ENCODE peak calls at places on chromosomes 2 and 18, in six cellular contexts. S is trophoblast cell, O is H9, L is IMR-90, E is mesenchymal stem cell, I is H1. Z is an unnamed sample. For H3K4me1, the result is how much of the 10 kb centered on the place peaks cover.

GRCh38 chr18:59954746-59955145 is 55.0 kb downstream of the PMAIP1 start:
- DNase-seq in O (no peak), L (peak), E (peak), S (peak), I (no peak), Z (no peak)

GRCh38 chr18:27185025-27185763 is at the start of gene CHST9:
- DNase-seq in L (no peak), O (peak), I (no peak), E (no peak), S (peak), Z (peak)

GRCh38 chr2:107374261-107374660 is 452.4 kb upstream of the RGPD4 start:
- DNase-seq in S (no peak), L (no peak), O (no peak), E (no peak), I (no peak), Z (no peak)

GRCh38 chr2:46216213-46216612 is 81.0 kb upstream of the EPAS1 start:
- DNase-seq in L (peak), S (peak), I (no peak), E (peak), O (no peak), Z (no peak)

GRCh38 chr2:54503192-54503591 is 47.1 kb downstream of the SPTBN1 start:
- DNase-seq in E (no peak), O (peak), L (peak), I (no peak), S (peak), Z (peak)

GRCh38 chr18:34848695-34849094 is 138.6 kb downstream of the DTNA start:
- DNase-seq in S (no peak), I (no peak), O (no peak), L (no peak), E (no peak), Z (no peak)

GRCh38 chr2:234488913-234489451 is 7.9 kb downstream of the ARL4C start:
- DNase-seq in I (no peak), L (no peak), S (no peak), O (no peak), E (no peak), Z (no peak)

GRCh38 chr18:2872095-2872494 is 25.3 kb downstream of the EMILIN2 start:
- DNase-seq in E (no peak), I (no peak), O (no peak), S (no peak), L (no peak), Z (no peak)

GRCh38 chr2:47566207-47566858 is 163.4 kb downstream of the MSH2 start:
- DNase-seq in O (no peak), I (no peak), S (peak), E (no peak), L (no peak), Z (no peak)

GRCh38 chr2:174083843-174084458 is 118.8 kb upstream of the SP3 start:
- DNase-seq in L (no peak), O (no peak), E (no peak), S (no peak), I (no peak), Z (no peak)

GRCh38 chr2:19538411-19538963 is 180.1 kb upstream of the OSR1 start:
- DNase-seq in O (no peak), S (peak), L (peak), I (no peak), E (peak), Z (no peak)

GRCh38 chr2:195498176-195498575 is 158.8 kb upstream of the SLC39A10 start:
- DNase-seq in I (peak), L (peak), S (no peak), O (peak), E (peak), Z (peak)

GRCh38 chr2:15141211-15141610 is 419.9 kb downstream of the NBAS start:
- DNase-seq in L (no peak), I (no peak), E (no peak), S (no peak), O (no peak), Z (no peak)

GRCh38 chr2:43897492-43897891 is 58.7 kb downstream of the ABCG8 start:
- DNase-seq in I (no peak), O (no peak), L (no peak), E (no peak), S (no peak), Z (no peak)

GRCh38 chr2:240947176-240947575 is 41.0 kb downstream of the CROCC2 start:
- DNase-seq in E (no peak), S (no peak), I (no peak), L (no peak), O (no peak), Z (no peak)

GRCh38 chr2:174334278-174334715 is 457 bp upstream of the SP9 start:
- DNase-seq in I (no peak), E (peak), O (peak), L (no peak), S (no peak), Z (peak)

GRCh38 chr18:8299054-8299708 is 310.1 kb upstream of the RAB12 start:
- DNase-seq in I (no peak), L (no peak), E (no peak), S (no peak), O (no peak), Z (no peak)

GRCh38 chr2:178025551-178026185 is 46.9 kb downstream of the PDE11A start:
- DNase-seq in I (no peak), E (no peak), L (no peak), S (no peak), O (no peak), Z (no peak)

GRCh38 chr2:19861771-19862170 is 40.0 kb downstream of the TTC32 start:
- DNase-seq in S (no peak), O (no peak), I (no peak), L (peak), E (no peak), Z (no peak)

GRCh38 chr2:189285962-189286648 is 106.5 kb upstream of the COL5A2 start:
- DNase-seq in L (peak), E (peak), I (no peak), S (peak), O (no peak), Z (no peak)

GRCh38 chr2:184312970-184313369 is 285.4 kb upstream of the ZNF804A start:
- DNase-seq in E (no peak), O (no peak), L (no peak), I (no peak), S (no peak), Z (no peak)

GRCh38 chr2:145186303-145186702 is 666.4 kb upstream of the ZEB2 start:
- DNase-seq in O (peak), E (no peak), L (peak), S (no peak), I (no peak), Z (no peak)

GRCh38 chr2:233853353-233853752 is 982 bp downstream of the HJURP start:
- DNase-seq in L (no peak), O (no peak), E (no peak), S (no peak), I (no peak), Z (no peak)

GRCh38 chr18:45441110-45441842 is 174.0 kb upstream of the SLC14A2 start:
- DNase-seq in S (no peak), L (peak), O (no peak), E (peak), I (no peak), Z (no peak)

GRCh38 chr2:225282858-225283693 is 116.4 kb upstream of the NYAP2 start:
- DNase-seq in O (peak), L (peak), I (peak), E (peak), S (peak), Z (peak)

GRCh38 chr2:241296767-241297166 is 18.7 kb downstream of the HDLBP start:
- DNase-seq in S (peak), L (no peak), O (no peak), I (no peak), E (no peak), Z (no peak)

GRCh38 chr2:162545254-162545653 is 201.3 kb downstream of the GCA start:
- DNase-seq in S (no peak), E (no peak), L (no peak), I (no peak), O (no peak), Z (no peak)

GRCh38 chr18:60100805-60101204 is 201.0 kb downstream of the PMAIP1 start:
- DNase-seq in E (no peak), O (no peak), S (no peak), L (no peak), I (no peak), Z (no peak)

GRCh38 chr2:10316860-10317259 is 14.2 kb downstream of the HPCAL1 start:
- DNase-seq in E (no peak), I (no peak), L (no peak), S (no peak), O (no peak), Z (no peak)

GRCh38 chr18:76350134-76351025 is 144.7 kb downstream of the ZNF516 start:
- DNase-seq in S (no peak), E (no peak), L (no peak), O (peak), I (no peak), Z (no peak)

GRCh38 chr2:160433466-160434172 is 60.0 kb downstream of the RBMS1 start:
- DNase-seq in S (peak), O (no peak), L (no peak), I (no peak), E (no peak), Z (no peak)

GRCh38 chr2:66498597-66498910 is 63.6 kb downstream of the MEIS1 start:
- DNase-seq in O (no peak), E (no peak), I (no peak), S (peak), L (no peak), Z (no peak)

DNA sequence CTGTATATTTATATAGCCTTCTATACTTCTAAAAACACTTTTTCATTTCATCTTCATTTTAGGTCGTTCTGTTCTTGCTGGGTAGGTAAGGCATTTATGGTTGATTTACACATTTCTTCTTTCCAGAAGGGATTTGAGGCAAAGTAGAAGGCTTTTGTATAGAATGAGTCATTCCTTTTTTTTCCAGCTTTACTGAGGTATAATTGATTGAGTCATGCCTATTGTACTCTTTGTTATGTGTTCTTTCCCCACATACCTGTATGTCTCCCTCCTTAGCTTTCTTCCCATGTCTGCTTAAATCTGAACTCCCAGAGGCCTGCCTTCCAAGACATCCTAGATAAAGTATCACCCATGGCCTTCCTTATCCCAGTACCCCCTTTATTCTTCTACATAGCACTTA is 4.8 kb upstream of the CDC42EP3 start:
- DNase-seq in S (peak), L (peak), O (no peak), I (no peak), E (no peak), Z (no peak)
- H3K14ac ChIP-seq in S (no peak), L (no peak), O (no peak), I (no peak), E (no peak), Z (no peak)

DNA sequence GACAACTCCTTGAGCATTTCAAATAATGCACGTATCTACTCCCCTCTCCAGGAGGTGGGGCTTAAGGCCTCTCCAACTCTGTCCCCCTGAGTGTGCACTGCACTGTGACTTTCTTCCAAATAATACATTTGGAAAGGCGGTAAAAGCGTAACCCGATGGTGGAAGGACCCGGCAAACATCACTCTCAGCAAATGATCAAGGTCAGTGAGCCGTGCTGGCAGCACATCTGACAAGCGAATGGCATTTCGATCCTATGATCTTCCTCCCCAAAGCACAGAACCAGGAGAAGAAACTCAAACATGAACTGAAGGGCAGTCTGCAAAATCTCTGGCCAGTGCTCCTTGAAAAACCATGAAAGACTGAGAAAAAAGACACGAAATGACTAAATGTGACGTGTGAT is 208.7 kb downstream of the TWIST2 start:
- DNase-seq in L (no peak), E (no peak), I (no peak), O (no peak), S (no peak), Z (no peak)
- H3K27ac ChIP-seq in L (no peak), E (no peak), I (no peak), O (no peak), S (no peak), Z (no peak)

GRCh38 chr2:239216251-239216613 is 184.6 kb downstream of the HDAC4 start:
- DNase-seq in E (no peak), O (no peak), L (no peak), S (no peak), I (no peak), Z (no peak)

GRCh38 chr2:239213420-239214101 is 187.3 kb downstream of the HDAC4 start:
- DNase-seq in L (no peak), S (no peak), O (no peak), E (no peak), I (no peak), Z (no peak)

GRCh38 chr2:239214725-239215124 is 186.1 kb downstream of the HDAC4 start:
- DNase-seq in L (no peak), O (no peak), I (no peak), S (no peak), E (no peak), Z (no peak)

GRCh38 chr2:239215136-239215925 is 185.5 kb downstream of the HDAC4 start:
- DNase-seq in L (no peak), I (no peak), E (no peak), O (no peak), S (no peak), Z (no peak)

DNA sequence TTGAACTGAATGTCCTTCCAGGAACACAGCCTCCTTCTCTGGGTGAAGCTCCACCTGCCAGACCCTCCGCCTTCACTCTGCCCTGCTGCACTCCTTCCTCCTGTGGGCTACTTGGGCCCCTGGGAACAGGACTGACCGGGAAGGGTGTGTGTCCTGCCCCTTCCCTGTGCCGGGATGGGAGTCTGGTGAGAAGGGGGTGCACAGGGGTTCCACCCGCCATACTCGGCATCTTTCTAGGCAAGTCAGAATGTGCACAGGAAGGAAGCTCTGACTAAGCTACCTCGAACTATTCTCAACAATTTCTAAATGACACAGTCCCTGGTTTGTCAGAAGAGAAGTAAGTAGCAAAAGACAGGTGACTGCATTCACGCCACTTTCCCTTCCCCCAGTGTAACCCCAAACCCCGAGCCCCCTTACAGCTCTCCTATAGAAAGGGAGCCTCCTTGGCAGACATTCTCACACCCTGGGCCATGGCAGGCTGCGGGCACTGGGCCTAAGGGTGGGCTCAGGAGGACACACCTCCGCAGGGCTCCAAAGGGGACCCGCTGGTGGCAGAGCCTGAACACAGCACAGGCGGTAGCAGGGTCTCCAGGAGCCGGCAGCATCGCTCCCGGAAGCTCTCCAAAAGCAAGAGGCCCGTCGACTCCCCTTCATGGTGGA is 184.1 kb downstream of the HDAC4 start:
- DNase-seq in L (no peak), I (no peak), E (no peak), O (no peak), S (no peak), Z (no peak)
- H3K4me1 ChIP-seq in L (under half), I (under half), E (under half), O (under half), S (under half), Z (under half)

GRCh38 chr18:51227660-51228059 is 30.2 kb upstream of the MEX3C start:
- DNase-seq in E (no peak), S (peak), L (no peak), I (no peak), O (no peak), Z (no peak)
- H3K14ac ChIP-seq in E (no peak), S (no peak), L (no peak), I (no peak), O (no peak), Z (no peak)

GRCh38 chr2:26182887-26183630 is 10.2 kb downstream of the GAREM2 start:
- DNase-seq in L (no peak), S (no peak), E (no peak), I (no peak), O (no peak), Z (no peak)
- H3K27ac ChIP-seq in L (no peak), S (no peak), E (no peak), I (no peak), O (no peak), Z (no peak)

GRCh38 chr2:8440029-8440778 is 241.7 kb upstream of the ID2 start:
- DNase-seq in L (no peak), I (no peak), E (no peak), S (peak), O (no peak), Z (no peak)
- H3K4me1 ChIP-seq in L (under half), I (under half), E (under half), S (under half), O (under half), Z (under half)

DNA sequence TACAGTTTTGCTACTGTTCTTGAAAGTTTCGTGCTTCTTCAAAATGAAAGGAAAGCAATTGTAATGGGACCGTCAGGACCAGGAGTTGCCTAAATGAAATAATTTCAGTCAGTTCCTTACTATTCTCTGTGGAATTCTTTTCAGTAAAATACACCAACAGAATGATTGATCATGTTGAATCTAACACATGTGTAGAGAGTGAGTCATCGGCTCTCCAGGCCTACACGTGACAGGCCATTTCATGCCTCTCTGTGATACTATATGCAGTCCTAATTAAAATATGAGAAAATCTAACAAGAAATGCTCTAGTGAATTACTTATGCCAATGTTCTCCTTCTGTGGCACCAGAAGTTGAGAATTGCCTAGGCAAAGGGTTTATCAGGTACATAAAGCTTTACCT is 199.5 kb downstream of the LRRTM1 start:
- DNase-seq in E (no peak), O (no peak), L (peak), I (no peak), S (no peak), Z (no peak)
- H3K14ac ChIP-seq in E (no peak), O (no peak), L (no peak), I (no peak), S (no peak), Z (no peak)

DNA sequence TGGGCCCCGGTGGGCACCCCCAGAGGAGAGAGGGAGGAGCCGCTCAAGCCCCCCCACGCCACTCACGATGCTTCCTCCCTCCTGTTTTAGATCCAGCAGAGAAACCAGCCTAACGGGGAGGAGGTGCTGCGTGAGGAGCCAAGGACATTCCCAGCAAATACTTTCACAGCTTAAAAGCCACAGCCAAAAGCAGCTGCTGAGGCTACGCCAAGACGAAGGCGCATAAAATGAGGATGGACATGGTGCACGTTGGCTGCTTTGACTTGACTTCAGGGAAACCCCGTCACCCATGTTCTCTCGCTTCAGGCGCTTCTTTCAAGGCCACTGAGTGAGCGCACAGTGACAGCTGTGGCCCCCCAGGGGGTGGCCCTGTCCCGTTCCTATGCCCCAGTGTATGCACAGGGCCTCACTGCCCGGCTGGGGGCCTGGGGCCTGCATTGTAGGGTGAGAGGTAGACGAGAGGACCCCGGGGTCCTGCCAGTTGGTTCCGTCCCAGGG is 72.1 kb upstream of the PXDN start:
- DNase-seq in O (no peak), I (no peak), L (peak), E (no peak), S (no peak), Z (no peak)
- H3K27ac ChIP-seq in O (no peak), I (no peak), L (peak), E (peak), S (peak), Z (no peak)

GRCh38 chr18:79625195-79625923 is 54.2 kb upstream of the CTDP1 start:
- DNase-seq in S (peak), O (no peak), E (no peak), I (no peak), L (peak), Z (no peak)
- H3K4me1 ChIP-seq in S (under half), O (under half), E (under half), I (under half), L (under half), Z (under half)

DNA sequence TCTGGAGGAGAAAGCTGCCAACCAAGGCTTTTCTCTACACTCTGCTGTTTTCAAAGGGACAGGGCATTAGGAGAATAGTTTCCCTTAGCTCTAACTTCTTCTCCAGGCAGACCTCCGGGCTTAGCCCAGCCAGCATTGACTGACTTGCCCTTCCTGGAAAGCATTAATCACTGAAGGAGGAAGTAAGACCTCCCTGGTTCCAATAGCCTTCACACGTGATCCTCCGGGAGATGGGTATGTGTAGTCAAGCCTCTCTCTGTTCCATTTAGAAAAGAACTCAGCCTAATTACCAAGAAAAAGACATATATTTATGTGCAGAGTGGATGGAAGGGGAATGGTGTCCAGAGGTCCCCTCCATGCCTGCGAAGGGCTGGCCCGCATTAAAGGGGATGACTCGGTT is 686.2 kb downstream of the NRXN1 start:
- DNase-seq in I (no peak), L (no peak), O (peak), E (no peak), S (no peak), Z (no peak)
- H3K14ac ChIP-seq in I (no peak), L (no peak), O (no peak), E (no peak), S (no peak), Z (no peak)